ENCODE peak calls at places on chromosome 10, in four cellular contexts. One of them, this sample, is unnamed. For H3K4me1, the result is how much of the 10 kb centered on the place peaks cover.

GRCh38 chr10:129704786-129705525 is 237.9 kb downstream of the MGMT start:
- DNase-seq in mesendoderm: no peak
- DNase-seq in H9: no peak
- DNase-seq in IMR-90: peak
- DNase-seq in this sample: no peak

GRCh38 chr10:14603539-14604102 is 171.1 kb downstream of the FAM107B start:
- DNase-seq in mesendoderm: no peak
- DNase-seq in H9: peak
- DNase-seq in IMR-90: no peak
- DNase-seq in this sample: no peak

GRCh38 chr10:37747081-37747480 is 110.3 kb downstream of the ZNF248 start:
- DNase-seq in mesendoderm: no peak
- DNase-seq in IMR-90: no peak
- DNase-seq in H9: no peak
- DNase-seq in this sample: no peak

GRCh38 chr10:98460837-98461499 is 14.2 kb upstream of the HPS1 start:
- DNase-seq in IMR-90: peak
- DNase-seq in mesendoderm: peak
- DNase-seq in H9: no peak
- DNase-seq in this sample: peak

GRCh38 chr10:113527181-113527580 is 25.7 kb upstream of the HABP2 start:
- DNase-seq in H9: no peak
- DNase-seq in IMR-90: no peak
- DNase-seq in mesendoderm: no peak
- DNase-seq in this sample: no peak

GRCh38 chr10:44981172-44982113 is 2.8 kb upstream of the DEPP1 start:
- DNase-seq in H9: no peak
- DNase-seq in IMR-90: peak
- DNase-seq in mesendoderm: no peak
- DNase-seq in this sample: no peak

GRCh38 chr10:99595770-99596465 is 24.3 kb downstream of the SLC25A28 start:
- DNase-seq in IMR-90: no peak
- DNase-seq in H9: peak
- DNase-seq in mesendoderm: peak
- DNase-seq in this sample: peak

GRCh38 chr10:70849582-70850016 is 33.9 kb downstream of the SGPL1 start:
- DNase-seq in H9: no peak
- DNase-seq in mesendoderm: no peak
- DNase-seq in IMR-90: peak
- DNase-seq in this sample: peak

GRCh38 chr10:494149-494542 is 195.3 kb downstream of the DIP2C start:
- DNase-seq in mesendoderm: no peak
- DNase-seq in IMR-90: no peak
- DNase-seq in H9: no peak
- DNase-seq in this sample: no peak

GRCh38 chr10:13219685-13220670 is 14.2 kb downstream of the UCMA start:
- DNase-seq in H9: peak
- DNase-seq in IMR-90: peak
- DNase-seq in mesendoderm: peak
- DNase-seq in this sample: peak

GRCh38 chr10:71597821-71598498 is 121.6 kb downstream of the C10orf105 start:
- DNase-seq in H9: no peak
- DNase-seq in mesendoderm: no peak
- DNase-seq in IMR-90: no peak
- DNase-seq in this sample: no peak

GRCh38 chr10:62844280-62845011 is 28.3 kb upstream of the EGR2 start:
- DNase-seq in IMR-90: no peak
- DNase-seq in H9: no peak
- DNase-seq in mesendoderm: no peak
- DNase-seq in this sample: no peak

GRCh38 chr10:118565301-118566075 is 30.0 kb downstream of the PRLHR start:
- DNase-seq in IMR-90: no peak
- DNase-seq in mesendoderm: no peak
- DNase-seq in H9: no peak
- DNase-seq in this sample: no peak

GRCh38 chr10:118712930-118713634 is 41.7 kb downstream of the CACUL1 start:
- DNase-seq in mesendoderm: peak
- DNase-seq in IMR-90: no peak
- DNase-seq in H9: peak
- DNase-seq in this sample: no peak

GRCh38 chr10:91290607-91291006 is 70.1 kb downstream of the PCGF5 start:
- DNase-seq in IMR-90: no peak
- DNase-seq in H9: no peak
- DNase-seq in mesendoderm: no peak
- DNase-seq in this sample: no peak

GRCh38 chr10:13668126-13668525 is 81.4 kb downstream of the PRPF18 start:
- DNase-seq in H9: no peak
- DNase-seq in mesendoderm: no peak
- DNase-seq in IMR-90: no peak
- DNase-seq in this sample: no peak

GRCh38 chr10:51147644-51148399 is 73.5 kb downstream of the PRKG1 start:
- DNase-seq in mesendoderm: no peak
- DNase-seq in IMR-90: no peak
- DNase-seq in H9: no peak
- DNase-seq in this sample: no peak

GRCh38 chr10:23556727-23557440 is 118.0 kb downstream of the OTUD1 start:
- DNase-seq in mesendoderm: no peak
- DNase-seq in IMR-90: peak
- DNase-seq in H9: no peak
- DNase-seq in this sample: no peak

GRCh38 chr10:129079705-129080104 is 387.3 kb upstream of the MGMT start:
- DNase-seq in H9: no peak
- DNase-seq in IMR-90: no peak
- DNase-seq in mesendoderm: no peak
- DNase-seq in this sample: no peak

GRCh38 chr10:67794909-67795460 is 43.0 kb downstream of the DNAJC12 start:
- DNase-seq in mesendoderm: peak
- DNase-seq in H9: no peak
- DNase-seq in IMR-90: no peak
- DNase-seq in this sample: no peak

GRCh38 chr10:25175527-25176420 is 973 bp downstream of the GPR158 start:
- DNase-seq in mesendoderm: peak
- DNase-seq in H9: peak
- DNase-seq in IMR-90: no peak
- DNase-seq in this sample: peak

GRCh38 chr10:52578871-52579405 is 193.6 kb downstream of the MBL2 start:
- DNase-seq in IMR-90: peak
- DNase-seq in H9: no peak
- DNase-seq in mesendoderm: no peak
- DNase-seq in this sample: peak

GRCh38 chr10:84994722-84995121 is 666.3 kb downstream of the CCSER2 start:
- DNase-seq in mesendoderm: no peak
- DNase-seq in IMR-90: no peak
- DNase-seq in H9: no peak
- DNase-seq in this sample: no peak

GRCh38 chr10:73110345-73110849 is at the start of gene NUDT13:
- DNase-seq in H9: peak
- DNase-seq in mesendoderm: peak
- DNase-seq in IMR-90: peak
- DNase-seq in this sample: peak

GRCh38 chr10:22427890-22428571 is 82.7 kb downstream of the SPAG6 start:
- DNase-seq in mesendoderm: no peak
- DNase-seq in IMR-90: peak
- DNase-seq in H9: no peak
- DNase-seq in this sample: peak

GRCh38 chr10:118243907-118244306 is 98.2 kb downstream of the FAM204A start:
- DNase-seq in H9: no peak
- DNase-seq in IMR-90: no peak
- DNase-seq in mesendoderm: no peak
- DNase-seq in this sample: no peak

GRCh38 chr10:24156686-24157085 is 52.3 kb upstream of the KIAA1217 start:
- DNase-seq in H9: no peak
- DNase-seq in mesendoderm: no peak
- DNase-seq in IMR-90: no peak
- DNase-seq in this sample: no peak

GRCh38 chr10:74071151-74071550 is 73.2 kb downstream of the VCL start:
- DNase-seq in IMR-90: peak
- DNase-seq in mesendoderm: peak
- DNase-seq in H9: no peak
- DNase-seq in this sample: peak

GRCh38 chr10:16570731-16571130 is 49.1 kb upstream of the C1QL3 start:
- DNase-seq in IMR-90: no peak
- DNase-seq in H9: no peak
- DNase-seq in mesendoderm: no peak
- DNase-seq in this sample: no peak

GRCh38 chr10:132386419-132386831 is 10.6 kb upstream of the PWWP2B start:
- DNase-seq in mesendoderm: no peak
- DNase-seq in H9: no peak
- DNase-seq in IMR-90: no peak
- DNase-seq in this sample: no peak

GRCh38 chr10:79399242-79399831 is 46.1 kb downstream of the ZCCHC24 start:
- DNase-seq in mesendoderm: peak
- DNase-seq in H9: peak
- DNase-seq in IMR-90: peak
- DNase-seq in this sample: peak
- H3K4ac ChIP-seq in mesendoderm: no peak
- H3K4ac ChIP-seq in H9: no peak
- H3K4ac ChIP-seq in IMR-90: peak
- H3K4ac ChIP-seq in this sample: no peak

GRCh38 chr10:121583258-121583657 is 15.0 kb downstream of the FGFR2 start:
- DNase-seq in H9: no peak
- DNase-seq in IMR-90: no peak
- DNase-seq in mesendoderm: no peak
- DNase-seq in this sample: no peak

GRCh38 chr10:121579656-121580055 is 18.6 kb downstream of the FGFR2 start:
- DNase-seq in mesendoderm: peak
- DNase-seq in IMR-90: no peak
- DNase-seq in H9: peak
- DNase-seq in this sample: peak

GRCh38 chr10:121578965-121579364 is 19.3 kb downstream of the FGFR2 start:
- DNase-seq in IMR-90: no peak
- DNase-seq in H9: no peak
- DNase-seq in mesendoderm: no peak
- DNase-seq in this sample: no peak

GRCh38 chr10:121578298-121578697 is 19.9 kb downstream of the FGFR2 start:
- DNase-seq in IMR-90: no peak
- DNase-seq in mesendoderm: no peak
- DNase-seq in H9: no peak
- DNase-seq in this sample: no peak

DNA sequence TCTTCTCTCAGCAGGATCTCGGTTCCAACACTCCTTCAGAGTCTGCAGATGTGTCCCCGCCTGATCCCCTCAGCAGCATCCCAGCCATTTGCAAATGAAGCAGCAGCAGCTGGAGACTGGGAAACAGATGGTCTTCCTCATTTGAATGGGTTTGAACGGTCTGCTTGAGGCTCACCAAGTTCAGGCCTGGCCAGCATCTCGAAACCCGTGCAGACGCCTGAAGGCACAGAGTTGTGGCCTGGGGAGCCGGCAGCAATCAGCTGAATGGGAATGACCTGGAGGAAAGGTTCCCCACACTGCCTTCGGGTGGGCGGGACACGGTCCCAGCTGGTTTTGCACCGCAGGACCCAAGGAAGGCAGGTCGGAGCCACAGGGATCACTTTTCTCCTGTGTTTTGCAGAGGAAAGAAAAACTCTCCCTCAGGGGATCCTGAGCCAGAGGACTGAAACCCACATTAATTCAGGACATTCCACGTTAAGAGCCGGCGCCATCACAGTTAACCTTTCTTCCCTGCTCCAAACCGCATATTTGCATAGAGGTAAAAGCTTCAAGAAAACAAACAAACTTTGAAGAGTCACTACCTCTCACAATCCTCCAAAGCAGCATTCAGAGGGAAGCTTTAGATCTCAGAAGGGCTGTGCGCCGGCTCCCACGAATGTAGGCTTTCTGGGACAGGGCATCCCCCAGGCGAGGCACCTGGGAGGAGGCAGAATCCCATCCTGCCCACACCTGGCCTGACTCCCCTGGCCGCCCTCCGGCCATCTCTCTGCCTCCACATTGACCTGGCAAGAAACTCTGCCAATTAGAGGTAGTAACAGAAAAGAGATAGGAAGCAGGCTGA is 17.7 kb downstream of the FGFR2 start:
- DNase-seq in H9: peak
- DNase-seq in IMR-90: no peak
- DNase-seq in mesendoderm: peak
- DNase-seq in this sample: no peak
- H3K4me1 ChIP-seq in H9: under half
- H3K4me1 ChIP-seq in IMR-90: under half
- H3K4me1 ChIP-seq in mesendoderm: under half
- H3K4me1 ChIP-seq in this sample: under half

DNA sequence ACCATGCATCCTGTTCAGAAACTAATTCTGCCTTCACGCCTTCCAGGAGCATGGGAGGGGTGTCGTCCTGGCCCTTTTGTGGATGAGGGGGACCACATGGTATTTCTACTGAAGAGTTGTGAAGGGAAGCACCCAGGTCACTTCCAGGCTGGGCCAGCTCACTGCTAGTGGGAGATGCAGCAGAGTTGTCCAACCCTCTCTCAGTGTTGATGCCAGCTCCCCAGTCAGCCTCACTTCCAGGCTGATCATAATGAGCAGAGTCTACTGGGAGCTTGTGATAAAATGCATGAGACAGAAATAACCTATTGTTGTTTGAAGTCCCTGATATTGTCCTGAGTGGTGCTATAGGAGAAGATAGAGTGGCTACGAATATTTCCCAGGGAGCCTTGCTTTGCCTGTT is 287.0 kb upstream of the CELF2 start:
- DNase-seq in IMR-90: no peak
- DNase-seq in mesendoderm: no peak
- DNase-seq in H9: no peak
- DNase-seq in this sample: no peak
- H3K4ac ChIP-seq in IMR-90: no peak
- H3K4ac ChIP-seq in mesendoderm: no peak
- H3K4ac ChIP-seq in H9: no peak
- H3K4ac ChIP-seq in this sample: no peak

GRCh38 chr10:100748251-100749058 is 3.1 kb downstream of the PAX2 start:
- DNase-seq in mesendoderm: no peak
- DNase-seq in H9: no peak
- DNase-seq in IMR-90: no peak
- DNase-seq in this sample: no peak

GRCh38 chr10:100749309-100750217 is 4.2 kb downstream of the PAX2 start:
- DNase-seq in IMR-90: no peak
- DNase-seq in mesendoderm: no peak
- DNase-seq in H9: no peak
- DNase-seq in this sample: peak

GRCh38 chr10:100747826-100748231 is 2.4 kb downstream of the PAX2 start:
- DNase-seq in IMR-90: no peak
- DNase-seq in mesendoderm: peak
- DNase-seq in H9: peak
- DNase-seq in this sample: no peak

GRCh38 chr10:100750291-100751210 is 5.2 kb downstream of the PAX2 start:
- DNase-seq in IMR-90: no peak
- DNase-seq in H9: no peak
- DNase-seq in mesendoderm: no peak
- DNase-seq in this sample: no peak

DNA sequence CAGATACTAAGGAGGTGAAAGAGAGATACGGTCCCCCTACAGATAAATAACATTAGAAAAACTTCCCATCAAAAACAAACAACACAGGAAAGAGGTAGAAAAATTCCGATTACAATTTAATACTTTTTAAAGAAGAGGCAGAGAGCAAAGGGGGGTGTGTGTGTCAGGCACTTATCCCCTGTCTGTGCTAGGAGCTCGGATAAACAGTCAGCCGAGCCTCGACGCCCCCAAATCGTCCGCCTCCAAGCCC is 3.6 kb downstream of the PAX2 start:
- DNase-seq in IMR-90: no peak
- DNase-seq in H9: no peak
- DNase-seq in mesendoderm: no peak
- DNase-seq in this sample: no peak
- H3K4me1 ChIP-seq in IMR-90: under half
- H3K4me1 ChIP-seq in H9: under half
- H3K4me1 ChIP-seq in mesendoderm: under half
- H3K4me1 ChIP-seq in this sample: under half

This sample was measured in trophoblast cell.